ENCODE peak calls at places on chromosomes 11 and 22, in nine cellular contexts. A is ovary; T is naive thymus-derived CD4-positive, alpha-beta T cell; Q is SJSA1; G is A549; I is PC-9; S is heart right ventricle; W is right cardiac atrium; H is effector memory CD4-positive, alpha-beta T cell. C is an unnamed sample.

GRCh38 chr11:44572431-44572830 is 7.0 kb downstream of the CD82 start:
- DNase-seq in T (no peak), I (no peak), G (no peak), W (no peak), Q (no peak), H (no peak), A (no peak), S (no peak), C (no peak)

GRCh38 chr11:115990004-115990447 is 485.8 kb upstream of the CADM1 start:
- DNase-seq in Q (no peak), T (no peak), I (peak; percentile 6), A (no peak), H (no peak), S (peak; percentile 16), W (no peak), G (no peak), C (no peak)

GRCh38 chr11:121696177-121696863 is 243.6 kb upstream of the SORL1-AS1 start:
- DNase-seq in A (no peak), G (no peak), W (no peak), H (no peak), T (no peak), I (no peak), Q (peak; percentile 5), S (peak; percentile 38), C (no peak)

GRCh38 chr11:27404427-27404826 is 41.4 kb upstream of the CCDC34 start:
- DNase-seq in T (no peak), Q (no peak), G (no peak), I (no peak), H (no peak), A (no peak), S (no peak), W (no peak), C (no peak)

GRCh38 chr11:1151366-1152315 is 6.1 kb upstream of the MUC5AC start:
- DNase-seq in Q (no peak), H (no peak), T (no peak), A (no peak), I (peak; percentile 41), G (no peak), W (no peak), S (no peak), C (no peak)

GRCh38 chr11:70423523-70424505 is 25.5 kb downstream of the CTTN start:
- DNase-seq in I (peak; percentile 89), Q (peak; percentile 85), A (no peak), T (no peak), W (peak; percentile 45), S (no peak), G (no peak), H (no peak), C (peak; percentile 30)

GRCh38 chr11:20551096-20551495 is 48.3 kb upstream of the SLC6A5 start:
- DNase-seq in G (no peak), Q (no peak), S (no peak), W (no peak), A (no peak), I (no peak), T (no peak), H (no peak), C (no peak)

GRCh38 chr11:36156486-36157150 is 132.6 kb downstream of the COMMD9 start:
- DNase-seq in S (no peak), G (no peak), Q (peak; percentile 49), A (no peak), H (no peak), T (no peak), W (no peak), I (no peak), C (peak; percentile 33)

GRCh38 chr11:88338223-88338661 is 706 bp upstream of the CTSC start:
- DNase-seq in A (peak; percentile 30), S (peak; percentile 14), I (peak; percentile 26), T (peak; percentile 30), W (peak; percentile 76), H (peak; percentile 24), G (peak; percentile 43), Q (peak; percentile 2), C (peak; percentile 48)

GRCh38 chr11:36399236-36399635 is 103.1 kb downstream of the PRR5L start:
- DNase-seq in I (no peak), Q (no peak), T (no peak), H (no peak), G (no peak), A (no peak), S (no peak), W (no peak), C (no peak)

GRCh38 chr11:69930081-69931059 is 111.2 kb upstream of the FGF3 start:
- DNase-seq in A (no peak), S (no peak), T (no peak), H (no peak), I (no peak), G (no peak), Q (no peak), W (no peak), C (peak; percentile 10)

GRCh38 chr11:2724653-2725366 is 25.0 kb upstream of the KCNQ1OT1 start:
- DNase-seq in W (peak; percentile 78), H (no peak), I (no peak), T (no peak), Q (no peak), G (no peak), S (no peak), A (peak; percentile 54), C (peak; percentile 84)

GRCh38 chr11:61893981-61894380 is 2.6 kb upstream of the FADS3 start:
- DNase-seq in Q (peak; percentile 66), G (no peak), S (no peak), A (no peak), H (no peak), W (no peak), T (no peak), I (no peak), C (no peak)

GRCh38 chr11:46472662-46472994 is 81.1 kb upstream of the CHRM4 start:
- DNase-seq in W (no peak), S (no peak), T (no peak), G (no peak), Q (no peak), I (peak; percentile 20), A (no peak), H (no peak), C (no peak)

GRCh38 chr22:27719535-27720227 is 81.9 kb downstream of the MN1 start:
- DNase-seq in H (no peak), Q (peak; percentile 84), W (peak; percentile 59), S (peak; percentile 39), A (no peak), I (no peak), G (no peak), T (no peak), C (no peak)

GRCh38 chr11:204587-205109 is 2.6 kb downstream of the BET1L start:
- DNase-seq in A (no peak), S (no peak), G (no peak), T (no peak), I (no peak), W (no peak), H (no peak), Q (no peak), C (no peak)

DNA sequence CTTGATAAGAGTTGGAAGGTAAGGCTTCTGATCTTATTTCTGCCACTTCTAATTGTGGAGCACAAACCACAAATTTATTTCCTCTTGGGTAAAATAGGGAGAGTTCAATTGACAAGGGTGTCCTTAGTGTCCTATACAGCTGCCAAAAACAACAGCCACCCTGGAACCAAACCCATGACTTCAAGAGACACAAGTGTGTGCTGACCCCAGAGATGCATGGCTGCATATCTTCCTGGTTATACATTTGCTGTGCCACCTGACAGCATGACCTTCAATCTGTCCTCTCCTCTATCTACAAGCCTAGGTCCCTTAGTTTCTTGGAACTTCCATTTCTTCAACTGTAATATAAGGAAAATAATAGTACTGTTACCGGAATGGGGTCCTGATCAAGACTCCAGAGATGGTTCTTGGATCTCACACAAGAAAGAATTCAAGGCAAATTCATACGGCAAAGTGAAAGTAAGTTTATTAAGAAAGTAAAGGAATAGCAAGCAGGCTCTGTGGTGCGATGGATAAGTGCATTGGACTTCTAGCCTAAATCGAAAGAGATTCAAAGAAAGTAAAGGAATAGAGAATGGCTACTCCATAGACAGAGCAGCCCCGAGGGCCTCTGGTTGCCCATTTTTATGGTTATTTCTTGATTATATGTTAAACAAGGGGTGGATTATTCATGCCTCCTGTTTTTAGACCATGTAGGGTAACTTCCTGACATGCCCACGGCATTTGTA is 15.5 kb upstream of the TMEM123 start:
- DNase-seq in Q (no peak), A (no peak), T (no peak), H (no peak), I (no peak), G (no peak), W (no peak), S (no peak), C (no peak)
- H3K4me1 ChIP-seq in Q (peaks cover 9% of the 10 kb centered on the region), A (peaks cover 7% of the 10 kb centered on the region), T (peaks cover 75% of the 10 kb centered on the region), H (peaks cover 52% of the 10 kb centered on the region), I (peaks cover 45% of the 10 kb centered on the region), G (peaks cover 16% of the 10 kb centered on the region), W (no peaks in the 10 kb centered on the region), S (peaks cover 28% of the 10 kb centered on the region), C (no peaks in the 10 kb centered on the region)

GRCh38 chr22:24435861-24436351 is 8.5 kb downstream of the ADORA2A start:
- DNase-seq in W (no peak), G (no peak), Q (no peak), A (no peak), I (no peak), T (no peak), S (no peak), H (no peak), C (no peak)
- H3K4me1 ChIP-seq in W (peaks cover 28% of the 10 kb centered on the region), G (no peaks in the 10 kb centered on the region), Q (peaks cover 24% of the 10 kb centered on the region), A (peaks cover 10% of the 10 kb centered on the region), I (peaks cover 17% of the 10 kb centered on the region), T (peaks cover 70% of the 10 kb centered on the region), S (peaks cover 97% of the 10 kb centered on the region), H (peaks cover 52% of the 10 kb centered on the region), C (peaks cover 11% of the 10 kb centered on the region)

DNA sequence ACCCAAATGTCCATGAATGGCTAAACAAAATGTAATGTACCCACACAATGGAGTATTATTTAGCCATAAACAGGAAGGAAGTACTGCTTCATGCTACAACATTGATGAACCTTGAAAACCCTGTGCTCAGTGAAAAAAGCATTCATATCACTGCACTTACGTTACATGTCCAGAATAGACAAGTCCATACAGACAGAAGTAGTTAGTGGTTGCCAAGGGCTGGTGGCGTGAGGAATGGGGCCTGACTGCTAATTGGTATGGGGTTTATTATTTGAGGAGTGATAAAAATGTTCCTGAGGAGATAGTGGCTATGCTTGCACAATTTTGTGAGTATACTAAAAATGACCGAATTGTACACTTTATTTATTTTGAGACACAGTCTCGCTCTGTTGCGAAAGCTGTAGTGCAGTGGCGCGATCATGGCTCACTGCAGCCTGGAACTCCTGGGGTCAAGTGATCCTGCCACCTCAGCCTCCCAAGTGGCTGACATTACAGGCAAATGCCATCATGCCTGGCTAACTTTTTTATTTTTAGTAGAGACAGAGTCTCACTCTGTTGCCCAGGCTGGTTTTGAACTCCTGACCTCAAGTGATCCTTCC is 7.7 kb upstream of the SYVN1 start:
- DNase-seq in Q (no peak), I (no peak), S (no peak), W (no peak), A (no peak), H (no peak), T (no peak), G (no peak), C (no peak)
- H3K4me1 ChIP-seq in Q (no peaks in the 10 kb centered on the region), I (no peaks in the 10 kb centered on the region), S (no peaks in the 10 kb centered on the region), W (no peaks in the 10 kb centered on the region), A (no peaks in the 10 kb centered on the region), H (no peaks in the 10 kb centered on the region), T (no peaks in the 10 kb centered on the region), G (no peaks in the 10 kb centered on the region), C (no peaks in the 10 kb centered on the region)

DNA sequence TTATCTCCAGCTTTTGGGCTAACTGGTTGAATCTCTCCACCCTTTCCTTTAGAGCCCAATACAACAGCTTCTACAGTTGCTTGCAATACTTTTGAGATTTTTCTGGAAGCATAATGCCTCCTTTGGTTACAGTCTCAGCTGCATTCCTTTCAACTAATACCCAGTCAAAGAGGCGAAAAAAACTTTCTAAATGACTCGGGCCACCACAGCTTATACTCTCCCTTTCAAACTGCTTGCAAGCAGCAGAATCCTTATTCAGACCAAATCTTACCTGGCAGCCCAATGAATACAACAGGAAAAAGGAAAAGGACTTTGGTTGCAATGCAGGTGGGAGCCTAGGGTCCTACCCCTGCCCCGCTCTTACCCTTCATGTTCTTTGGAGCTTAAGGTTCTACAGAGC is 15.8 kb downstream of the JAML start:
- DNase-seq in T (no peak), G (no peak), A (no peak), W (no peak), S (no peak), H (no peak), I (no peak), Q (no peak), C (no peak)
- H3K4me1 ChIP-seq in T (peaks cover 41% of the 10 kb centered on the region), G (no peaks in the 10 kb centered on the region), A (no peaks in the 10 kb centered on the region), W (peaks cover 4% of the 10 kb centered on the region), S (peaks cover 97% of the 10 kb centered on the region), H (peaks cover 27% of the 10 kb centered on the region), I (peaks cover 18% of the 10 kb centered on the region), Q (no peaks in the 10 kb centered on the region), C (no peaks in the 10 kb centered on the region)

C was measured in uterus.